ENCODE peak calls at places on chromosome 12, in nine cellular contexts. One of them, this sample, is unnamed.

GRCh38 chr12:87200289-87200979 is 828.8 kb downstream of the C12orf50 start:
- DNase-seq in MM.1S: no peak
- DNase-seq in mucosa of descending colon: no peak
- DNase-seq in A673: no peak
- DNase-seq in heart left ventricle: no peak
- DNase-seq in HL-60: no peak
- DNase-seq in glutamatergic neuron: no peak
- DNase-seq in WTC11: no peak
- DNase-seq in cardiac fibroblast: no peak
- DNase-seq in this sample: no peak

GRCh38 chr12:12719496-12719895 is 2.3 kb downstream of the CDKN1B start:
- DNase-seq in MM.1S: peak; percentile 64
- DNase-seq in mucosa of descending colon: no peak
- DNase-seq in A673: no peak
- DNase-seq in heart left ventricle: no peak
- DNase-seq in HL-60: no peak
- DNase-seq in glutamatergic neuron: no peak
- DNase-seq in WTC11: no peak
- DNase-seq in cardiac fibroblast: no peak
- DNase-seq in this sample: no peak

GRCh38 chr12:116066381-116067230 is 210.9 kb downstream of the MED13L start:
- DNase-seq in MM.1S: peak; percentile 36
- DNase-seq in mucosa of descending colon: peak; percentile 62
- DNase-seq in A673: peak; percentile 66
- DNase-seq in heart left ventricle: peak; percentile 51
- DNase-seq in HL-60: peak; percentile 25
- DNase-seq in glutamatergic neuron: peak; percentile 60
- DNase-seq in WTC11: peak; percentile 39
- DNase-seq in cardiac fibroblast: peak; percentile 57
- DNase-seq in this sample: no peak

GRCh38 chr12:90211017-90211416 is 502.4 kb upstream of the ATP2B1 start:
- DNase-seq in MM.1S: no peak
- DNase-seq in mucosa of descending colon: no peak
- DNase-seq in A673: peak; percentile 97
- DNase-seq in heart left ventricle: no peak
- DNase-seq in HL-60: no peak
- DNase-seq in glutamatergic neuron: no peak
- DNase-seq in WTC11: no peak
- DNase-seq in cardiac fibroblast: peak; percentile 11
- DNase-seq in this sample: peak; percentile 11

GRCh38 chr12:131390408-131391100 is 320.3 kb upstream of the SFSWAP start:
- DNase-seq in MM.1S: peak; percentile 8
- DNase-seq in mucosa of descending colon: peak; percentile 11
- DNase-seq in A673: no peak
- DNase-seq in heart left ventricle: no peak
- DNase-seq in HL-60: no peak
- DNase-seq in glutamatergic neuron: no peak
- DNase-seq in WTC11: peak; percentile 74
- DNase-seq in cardiac fibroblast: no peak
- DNase-seq in this sample: no peak

GRCh38 chr12:58443273-58443980 is 476.9 kb downstream of the LRIG3 start:
- DNase-seq in MM.1S: peak; percentile 37
- DNase-seq in mucosa of descending colon: peak; percentile 57
- DNase-seq in A673: peak; percentile 57
- DNase-seq in heart left ventricle: no peak
- DNase-seq in HL-60: no peak
- DNase-seq in glutamatergic neuron: peak; percentile 22
- DNase-seq in WTC11: peak; percentile 29
- DNase-seq in cardiac fibroblast: peak; percentile 51
- DNase-seq in this sample: no peak

GRCh38 chr12:12010277-12011031 is 60.3 kb upstream of the BCL2L14 start:
- DNase-seq in MM.1S: peak; percentile 69
- DNase-seq in mucosa of descending colon: peak; percentile 43
- DNase-seq in A673: peak; percentile 62
- DNase-seq in heart left ventricle: peak; percentile 80
- DNase-seq in HL-60: peak; percentile 60
- DNase-seq in glutamatergic neuron: no peak
- DNase-seq in WTC11: no peak
- DNase-seq in cardiac fibroblast: peak; percentile 75
- DNase-seq in this sample: no peak

GRCh38 chr12:42617622-42618021 is 28.1 kb upstream of the PRICKLE1 start:
- DNase-seq in MM.1S: no peak
- DNase-seq in mucosa of descending colon: no peak
- DNase-seq in A673: no peak
- DNase-seq in heart left ventricle: no peak
- DNase-seq in HL-60: no peak
- DNase-seq in glutamatergic neuron: no peak
- DNase-seq in WTC11: no peak
- DNase-seq in cardiac fibroblast: peak; percentile 13
- DNase-seq in this sample: no peak

GRCh38 chr12:56157201-56158028 is 744 bp upstream of the MYL6 start:
- DNase-seq in MM.1S: peak; percentile 83
- DNase-seq in mucosa of descending colon: peak; percentile 82
- DNase-seq in A673: peak; percentile 87
- DNase-seq in heart left ventricle: peak; percentile 79
- DNase-seq in HL-60: peak; percentile 82
- DNase-seq in glutamatergic neuron: peak; percentile 63
- DNase-seq in WTC11: peak; percentile 79
- DNase-seq in cardiac fibroblast: peak; percentile 91
- DNase-seq in this sample: peak; percentile 40

GRCh38 chr12:1503281-1503711 is 91.1 kb downstream of the FBXL14 start:
- DNase-seq in MM.1S: no peak
- DNase-seq in mucosa of descending colon: no peak
- DNase-seq in A673: no peak
- DNase-seq in heart left ventricle: no peak
- DNase-seq in HL-60: no peak
- DNase-seq in glutamatergic neuron: no peak
- DNase-seq in WTC11: no peak
- DNase-seq in cardiac fibroblast: no peak
- DNase-seq in this sample: no peak

GRCh38 chr12:95674631-95675030 is 115.9 kb downstream of the NTN4 start:
- DNase-seq in MM.1S: no peak
- DNase-seq in mucosa of descending colon: peak; percentile 62
- DNase-seq in A673: peak; percentile 96
- DNase-seq in heart left ventricle: no peak
- DNase-seq in HL-60: no peak
- DNase-seq in glutamatergic neuron: peak; percentile 29
- DNase-seq in WTC11: no peak
- DNase-seq in cardiac fibroblast: peak; percentile 61
- DNase-seq in this sample: no peak

GRCh38 chr12:79302171-79302841 is 388.5 kb downstream of the PAWR start:
- DNase-seq in MM.1S: no peak
- DNase-seq in mucosa of descending colon: no peak
- DNase-seq in A673: no peak
- DNase-seq in heart left ventricle: no peak
- DNase-seq in HL-60: no peak
- DNase-seq in glutamatergic neuron: no peak
- DNase-seq in WTC11: no peak
- DNase-seq in cardiac fibroblast: no peak
- DNase-seq in this sample: no peak

GRCh38 chr12:91127751-91128150 is 16.5 kb upstream of the LUM start:
- DNase-seq in MM.1S: no peak
- DNase-seq in mucosa of descending colon: peak; percentile 42
- DNase-seq in A673: no peak
- DNase-seq in heart left ventricle: no peak
- DNase-seq in HL-60: no peak
- DNase-seq in glutamatergic neuron: no peak
- DNase-seq in WTC11: no peak
- DNase-seq in cardiac fibroblast: peak; percentile 39
- DNase-seq in this sample: no peak

GRCh38 chr12:26767116-26767515 is 65.9 kb downstream of the ITPR2 start:
- DNase-seq in MM.1S: peak; percentile 53
- DNase-seq in mucosa of descending colon: no peak
- DNase-seq in A673: no peak
- DNase-seq in heart left ventricle: no peak
- DNase-seq in HL-60: no peak
- DNase-seq in glutamatergic neuron: no peak
- DNase-seq in WTC11: no peak
- DNase-seq in cardiac fibroblast: no peak
- DNase-seq in this sample: no peak

GRCh38 chr12:68121143-68121542 is 38.4 kb downstream of the IFNG start:
- DNase-seq in MM.1S: peak; percentile 11
- DNase-seq in mucosa of descending colon: no peak
- DNase-seq in A673: no peak
- DNase-seq in heart left ventricle: no peak
- DNase-seq in HL-60: no peak
- DNase-seq in glutamatergic neuron: no peak
- DNase-seq in WTC11: no peak
- DNase-seq in cardiac fibroblast: no peak
- DNase-seq in this sample: no peak

GRCh38 chr12:72723732-72724131 is 451.6 kb downstream of the TRHDE start:
- DNase-seq in MM.1S: no peak
- DNase-seq in mucosa of descending colon: no peak
- DNase-seq in A673: no peak
- DNase-seq in heart left ventricle: no peak
- DNase-seq in HL-60: no peak
- DNase-seq in glutamatergic neuron: no peak
- DNase-seq in WTC11: no peak
- DNase-seq in cardiac fibroblast: no peak
- DNase-seq in this sample: no peak

GRCh38 chr12:106192659-106193403 is 54.1 kb upstream of the NUAK1 start:
- DNase-seq in MM.1S: no peak
- DNase-seq in mucosa of descending colon: no peak
- DNase-seq in A673: no peak
- DNase-seq in heart left ventricle: no peak
- DNase-seq in HL-60: no peak
- DNase-seq in glutamatergic neuron: no peak
- DNase-seq in WTC11: no peak
- DNase-seq in cardiac fibroblast: no peak
- DNase-seq in this sample: no peak
- TF ChIP-seq CTCF in MM.1S: no peak
- TF ChIP-seq CTCF in mucosa of descending colon: no peak
- TF ChIP-seq CTCF in A673: no peak
- TF ChIP-seq CTCF in heart left ventricle: no peak
- TF ChIP-seq CTCF in HL-60: no peak
- TF ChIP-seq CTCF in glutamatergic neuron: no peak
- TF ChIP-seq CTCF in WTC11: no peak
- TF ChIP-seq CTCF in cardiac fibroblast: no peak
- TF ChIP-seq CTCF in this sample: peak; percentile 4

GRCh38 chr12:65813983-65814382 is 10.3 kb upstream of the HMGA2 start:
- DNase-seq in MM.1S: no peak
- DNase-seq in mucosa of descending colon: no peak
- DNase-seq in A673: peak; percentile 53
- DNase-seq in heart left ventricle: no peak
- DNase-seq in HL-60: no peak
- DNase-seq in glutamatergic neuron: no peak
- DNase-seq in WTC11: no peak
- DNase-seq in cardiac fibroblast: no peak
- DNase-seq in this sample: no peak

GRCh38 chr12:65811968-65812700 is 12.1 kb upstream of the HMGA2 start:
- DNase-seq in MM.1S: no peak
- DNase-seq in mucosa of descending colon: no peak
- DNase-seq in A673: no peak
- DNase-seq in heart left ventricle: no peak
- DNase-seq in HL-60: no peak
- DNase-seq in glutamatergic neuron: no peak
- DNase-seq in WTC11: no peak
- DNase-seq in cardiac fibroblast: no peak
- DNase-seq in this sample: no peak

GRCh38 chr12:65803253-65803652 is 21.0 kb upstream of the HMGA2 start:
- DNase-seq in MM.1S: no peak
- DNase-seq in mucosa of descending colon: no peak
- DNase-seq in A673: no peak
- DNase-seq in heart left ventricle: no peak
- DNase-seq in HL-60: no peak
- DNase-seq in glutamatergic neuron: no peak
- DNase-seq in WTC11: no peak
- DNase-seq in cardiac fibroblast: no peak
- DNase-seq in this sample: no peak

GRCh38 chr12:65810036-65810435 is 14.2 kb upstream of the HMGA2 start:
- DNase-seq in MM.1S: no peak
- DNase-seq in mucosa of descending colon: no peak
- DNase-seq in A673: no peak
- DNase-seq in heart left ventricle: no peak
- DNase-seq in HL-60: no peak
- DNase-seq in glutamatergic neuron: no peak
- DNase-seq in WTC11: no peak
- DNase-seq in cardiac fibroblast: no peak
- DNase-seq in this sample: no peak

DNA sequence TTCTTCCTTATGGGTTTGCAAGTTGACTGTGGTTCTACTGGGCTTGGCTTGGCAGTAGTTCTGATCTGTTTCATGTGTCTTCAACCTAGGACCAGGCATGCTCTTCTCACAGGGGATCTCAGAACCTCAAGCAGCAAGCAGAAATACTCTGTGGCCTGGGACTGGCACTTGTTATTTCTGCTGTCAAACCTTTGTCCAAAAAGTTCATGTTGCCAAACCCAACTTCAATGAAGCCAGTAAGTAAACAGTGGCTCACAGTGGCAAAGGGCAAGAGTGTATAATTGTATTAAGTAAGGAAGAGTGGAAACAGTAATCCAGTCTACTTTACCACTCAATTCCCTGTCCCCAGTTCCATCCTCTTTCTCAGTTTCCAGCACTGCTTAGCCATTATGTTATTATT is 15.7 kb upstream of the HMGA2 start:
- DNase-seq in MM.1S: no peak
- DNase-seq in mucosa of descending colon: no peak
- DNase-seq in A673: no peak
- DNase-seq in heart left ventricle: no peak
- DNase-seq in HL-60: no peak
- DNase-seq in glutamatergic neuron: no peak
- DNase-seq in WTC11: no peak
- DNase-seq in cardiac fibroblast: no peak
- DNase-seq in this sample: no peak
- TF ChIP-seq CTCF in MM.1S: no peak
- TF ChIP-seq CTCF in mucosa of descending colon: no peak
- TF ChIP-seq CTCF in A673: no peak
- TF ChIP-seq CTCF in heart left ventricle: no peak
- TF ChIP-seq CTCF in HL-60: no peak
- TF ChIP-seq CTCF in glutamatergic neuron: no peak
- TF ChIP-seq CTCF in WTC11: no peak
- TF ChIP-seq CTCF in cardiac fibroblast: no peak
- TF ChIP-seq CTCF in this sample: no peak

DNA sequence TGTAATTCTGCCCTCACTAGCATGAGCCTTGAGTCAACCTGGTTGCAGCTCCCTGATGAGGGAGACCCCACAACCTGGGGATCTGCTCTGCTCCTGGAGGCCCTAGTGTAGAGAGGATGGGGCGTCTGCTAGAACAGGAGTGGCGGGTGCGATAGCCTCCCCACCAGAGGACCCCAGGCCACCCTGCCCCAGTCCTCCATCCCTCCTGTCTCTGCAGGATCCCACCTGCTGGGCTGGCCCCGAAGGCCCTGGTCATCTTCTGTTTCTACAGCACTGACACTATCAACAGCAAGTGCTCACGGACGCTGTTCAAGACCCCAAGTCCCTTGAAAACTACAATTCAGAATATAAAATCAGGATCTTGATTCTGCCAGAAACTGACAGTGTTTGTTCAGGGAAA is 15.2 kb downstream of the ANHX start:
- DNase-seq in MM.1S: no peak
- DNase-seq in mucosa of descending colon: no peak
- DNase-seq in A673: no peak
- DNase-seq in heart left ventricle: no peak
- DNase-seq in HL-60: no peak
- DNase-seq in glutamatergic neuron: no peak
- DNase-seq in WTC11: no peak
- DNase-seq in cardiac fibroblast: no peak
- DNase-seq in this sample: no peak
- TF ChIP-seq CTCF in MM.1S: no peak
- TF ChIP-seq CTCF in mucosa of descending colon: no peak
- TF ChIP-seq CTCF in A673: no peak
- TF ChIP-seq CTCF in heart left ventricle: no peak
- TF ChIP-seq CTCF in HL-60: no peak
- TF ChIP-seq CTCF in glutamatergic neuron: no peak
- TF ChIP-seq CTCF in WTC11: no peak
- TF ChIP-seq CTCF in cardiac fibroblast: no peak
- TF ChIP-seq CTCF in this sample: no peak

GRCh38 chr12:114403044-114403689 is 2.8 kb downstream of the TBX5 start:
- DNase-seq in MM.1S: no peak
- DNase-seq in mucosa of descending colon: no peak
- DNase-seq in A673: no peak
- DNase-seq in heart left ventricle: peak; percentile 80
- DNase-seq in HL-60: no peak
- DNase-seq in glutamatergic neuron: peak; percentile 85
- DNase-seq in WTC11: peak; percentile 87
- DNase-seq in cardiac fibroblast: peak; percentile 63
- DNase-seq in this sample: no peak
- TF ChIP-seq CTCF in MM.1S: no peak
- TF ChIP-seq CTCF in mucosa of descending colon: no peak
- TF ChIP-seq CTCF in A673: no peak
- TF ChIP-seq CTCF in heart left ventricle: peak; percentile 44
- TF ChIP-seq CTCF in HL-60: no peak
- TF ChIP-seq CTCF in glutamatergic neuron: peak; percentile 71
- TF ChIP-seq CTCF in WTC11: no peak
- TF ChIP-seq CTCF in cardiac fibroblast: no peak
- TF ChIP-seq CTCF in this sample: peak; percentile 52

This sample was measured in BJ.